ENCODE peak calls at places on chromosome 11, in six cellular contexts. I is A549, R is K562, U is HepG2, L is endothelial cell of umbilical vein, B is GM12878. W is an unnamed sample.

GRCh38 chr11:20483931-20484330 is 96.4 kb downstream of the PRMT3 start:
- DNase-seq in I (no peak), R (no peak), U (no peak), L (peak), B (no peak), W (no peak)

GRCh38 chr11:21628641-21629040 is 564.2 kb upstream of the ANO5 start:
- DNase-seq in I (no peak), R (no peak), U (no peak), L (no peak), B (no peak), W (no peak)

GRCh38 chr11:114265084-114265878 is 30.9 kb upstream of the NNMT start:
- DNase-seq in I (no peak), R (no peak), U (no peak), L (no peak), B (no peak), W (no peak)

GRCh38 chr11:36500315-36500721 is 9.8 kb downstream of the TRAF6 start:
- DNase-seq in I (peak), R (no peak), U (no peak), L (peak), B (no peak), W (peak)

GRCh38 chr11:62573006-62573591 is 592 bp downstream of the EEF1G start:
- DNase-seq in I (no peak), R (peak), U (no peak), L (peak), B (no peak), W (peak)

GRCh38 chr11:13297917-13298356 is 20.3 kb downstream of the BMAL1 start:
- DNase-seq in I (no peak), R (no peak), U (peak), L (no peak), B (no peak), W (peak)

GRCh38 chr11:118003021-118003423 is 16.8 kb downstream of the IL10RA start:
- DNase-seq in I (no peak), R (no peak), U (no peak), L (no peak), B (no peak), W (peak)

GRCh38 chr11:10778217-10778970 is 27.3 kb downstream of the CTR9 start:
- DNase-seq in I (no peak), R (no peak), U (no peak), L (no peak), B (no peak), W (no peak)

GRCh38 chr11:112410325-112410724 is 149.7 kb upstream of the PLET1 start:
- DNase-seq in I (no peak), R (no peak), U (no peak), L (no peak), B (no peak), W (peak)

GRCh38 chr11:112412383-112412782 is 151.7 kb upstream of the PLET1 start:
- DNase-seq in I (no peak), R (no peak), U (no peak), L (no peak), B (no peak), W (no peak)

DNA sequence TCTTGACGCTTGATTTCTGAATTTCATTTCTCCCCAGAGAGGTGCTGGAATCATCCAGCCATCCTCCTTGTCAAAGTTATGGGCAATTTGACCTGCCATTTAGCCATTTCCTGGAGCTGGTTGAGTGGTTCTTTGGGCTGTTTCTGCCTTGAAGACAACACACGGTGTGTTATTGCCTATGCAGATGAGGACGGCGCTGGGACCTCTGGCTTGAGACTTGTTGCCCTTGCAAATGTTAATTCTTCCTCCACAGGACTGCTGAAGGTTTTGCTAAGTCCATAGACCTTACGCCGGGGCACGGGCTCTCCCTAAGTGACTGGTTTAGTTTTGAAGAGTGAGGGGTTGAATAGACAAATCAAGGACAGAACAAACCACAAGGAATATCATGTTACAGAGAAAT is 147.9 kb upstream of the PLET1 start:
- DNase-seq in I (no peak), R (no peak), U (no peak), L (no peak), B (no peak), W (no peak)
- TF ChIP-seq MYC in I (no peak), R (no peak), U (no peak), L (no peak), B (no peak), W (no peak)

GRCh38 chr11:43644626-43645299 is 35.8 kb upstream of the HSD17B12 start:
- DNase-seq in I (no peak), R (no peak), U (peak), L (no peak), B (no peak), W (peak)
- TF ChIP-seq MAX in I (no peak), R (no peak), U (peak), L (no peak), B (no peak), W (no peak)

GRCh38 chr11:119687220-119688046 is 41.6 kb downstream of the NECTIN1 start:
- DNase-seq in I (no peak), R (no peak), U (no peak), L (no peak), B (no peak), W (no peak)
- TF ChIP-seq CTCF in I (no peak), R (no peak), U (no peak), L (no peak), B (no peak), W (no peak)

DNA sequence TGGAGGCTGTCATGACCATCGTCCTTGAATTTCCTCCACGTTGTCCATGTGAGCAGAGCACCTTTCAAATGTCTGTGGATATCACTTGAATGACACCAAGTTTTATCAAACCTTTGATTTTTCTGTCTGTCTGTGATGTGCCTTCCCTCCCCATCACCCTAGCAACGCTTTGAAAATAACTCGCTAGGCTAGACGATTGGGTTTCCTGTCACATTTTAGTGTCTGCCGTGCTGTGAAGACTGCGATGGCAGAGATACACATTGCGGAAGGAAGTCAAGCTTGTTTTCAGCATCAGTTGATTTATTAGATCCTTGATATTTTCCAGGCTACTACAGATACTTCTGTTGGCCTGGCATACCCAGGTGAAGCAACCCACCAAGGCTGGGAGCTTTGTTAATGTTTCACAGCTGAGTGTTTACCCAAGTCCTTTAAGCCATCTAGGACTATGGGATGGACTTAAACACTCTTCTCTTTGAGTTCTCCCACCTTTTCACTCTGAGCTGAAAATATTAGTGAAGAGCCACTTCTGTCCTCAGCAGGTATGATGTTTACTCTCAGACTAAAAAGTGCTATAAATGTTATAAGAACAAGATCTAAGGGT is 93.7 kb upstream of the CD44 start:
- DNase-seq in I (no peak), R (no peak), U (peak), L (no peak), B (no peak), W (no peak)
- TF ChIP-seq MYC in I (no peak), R (no peak), U (no peak), L (no peak), B (no peak), W (no peak)

GRCh38 chr11:59197990-59198389 is 14.7 kb downstream of the MPEG1 start:
- DNase-seq in I (no peak), R (no peak), U (no peak), L (peak), B (no peak), W (no peak)
- TF ChIP-seq MAX in I (no peak), R (no peak), U (no peak), L (no peak), B (no peak), W (no peak)

GRCh38 chr11:18752502-18752901 is 26.5 kb upstream of the IGSF22 start:
- DNase-seq in I (no peak), R (no peak), U (no peak), L (no peak), B (no peak), W (no peak)
- TF ChIP-seq CTCF in I (no peak), R (no peak), U (no peak), L (no peak), B (no peak), W (no peak)

DNA sequence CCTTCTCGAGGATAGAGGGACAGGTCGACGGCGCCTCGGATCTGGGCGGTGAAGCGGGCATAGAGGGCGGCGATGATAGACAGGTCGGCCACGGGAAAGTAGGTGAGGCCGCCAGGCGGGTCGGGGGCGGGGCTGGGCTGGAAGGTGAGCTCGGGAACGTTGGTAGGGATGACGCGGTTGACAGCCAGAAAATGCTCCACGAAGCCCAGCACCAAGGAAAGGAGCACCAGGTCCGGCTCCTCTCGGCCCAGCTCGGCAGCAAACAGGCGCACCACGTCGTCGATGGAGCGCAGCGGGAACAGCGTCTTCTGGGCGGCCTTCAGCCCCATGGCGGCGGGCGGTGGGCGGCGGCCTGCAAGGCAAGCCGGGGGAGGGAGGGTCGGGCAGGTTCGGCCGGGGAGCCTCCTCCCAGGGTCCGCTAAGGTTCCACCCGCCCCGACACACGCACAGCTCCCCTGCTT is 540 bp downstream of the MEN1 start:
- DNase-seq in I (no peak), R (peak), U (no peak), L (no peak), B (no peak), W (peak)
- TF ChIP-seq MYC in I (no peak), R (no peak), U (no peak), L (no peak), B (no peak), W (no peak)

DNA sequence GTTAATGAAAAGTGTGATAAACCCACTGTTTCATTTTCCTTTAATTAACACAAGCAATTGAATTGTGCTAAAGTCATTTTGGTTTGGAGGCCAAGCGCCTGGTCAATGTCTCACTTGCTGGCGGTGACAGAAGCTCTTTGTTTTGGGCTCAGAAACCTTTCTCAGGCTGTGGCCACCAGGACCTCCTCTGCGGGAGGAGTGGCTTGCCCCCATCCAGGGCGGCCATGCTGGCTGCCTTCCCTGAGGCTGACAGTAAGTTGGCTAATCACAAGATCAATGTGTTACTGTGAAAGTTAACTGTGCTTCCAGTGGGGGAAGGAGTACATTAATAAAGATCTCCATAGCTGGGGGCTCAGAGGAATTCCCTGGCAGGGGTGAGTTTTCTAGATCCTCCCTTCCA is 1074.5 kb downstream of the NTM start:
- DNase-seq in I (no peak), R (no peak), U (no peak), L (no peak), B (no peak), W (no peak)
- TF ChIP-seq MAX in I (no peak), R (no peak), U (no peak), L (no peak), B (no peak), W (no peak)

GRCh38 chr11:70040452-70040851 is 37.7 kb upstream of the ANO1 start:
- DNase-seq in I (no peak), R (no peak), U (no peak), L (no peak), B (no peak), W (no peak)

GRCh38 chr11:70048279-70049024 is 29.7 kb upstream of the ANO1 start:
- DNase-seq in I (peak), R (peak), U (no peak), L (no peak), B (no peak), W (peak)

GRCh38 chr11:70046089-70046488 is 32.0 kb upstream of the ANO1 start:
- DNase-seq in I (no peak), R (no peak), U (no peak), L (no peak), B (no peak), W (no peak)

GRCh38 chr11:70040869-70041501 is 37.1 kb upstream of the ANO1 start:
- DNase-seq in I (no peak), R (no peak), U (no peak), L (no peak), B (no peak), W (no peak)

GRCh38 chr11:70043482-70043881 is 34.6 kb upstream of the ANO1 start:
- DNase-seq in I (no peak), R (no peak), U (no peak), L (no peak), B (no peak), W (no peak)
- TF ChIP-seq CTCF in I (no peak), R (no peak), U (no peak), L (no peak), B (no peak), W (no peak)